ENCODE peak calls at places on chromosomes 2 and 18, in six cellular contexts. C, B, E, M, X and G are unnamed samples.

GRCh38 chr18:62329676-62330454 is 4.8 kb downstream of the TNFRSF11A start:
- DNase-seq in M (no peak), B (no peak), X (no peak), C (no peak), E (no peak), G (peak; percentile 2)

GRCh38 chr2:141423212-141423611 is 707.6 kb downstream of the LRP1B start:
- DNase-seq in M (no peak), E (no peak), C (no peak), B (no peak), X (no peak), G (no peak)

GRCh38 chr2:164115806-164116205 is 380.0 kb upstream of the FIGN start:
- DNase-seq in M (no peak), B (no peak), C (no peak), X (no peak), E (no peak), G (no peak)

GRCh38 chr2:45285311-45285710 is 276.1 kb upstream of the SIX2 start:
- DNase-seq in X (no peak), C (no peak), E (no peak), B (no peak), M (no peak), G (no peak)

GRCh38 chr2:96267159-96267971 is 1.3 kb downstream of the CIAO1 start:
- DNase-seq in C (peak; percentile 28), E (peak; percentile 62), X (peak; percentile 62), B (peak; percentile 4), M (no peak), G (peak; percentile 62)

GRCh38 chr2:137178955-137179377 is 413.6 kb downstream of the THSD7B start:
- DNase-seq in X (peak; percentile 5), E (no peak), B (no peak), C (no peak), M (no peak), G (no peak)

GRCh38 chr2:85470850-85471800 is 52.6 kb downstream of the SH2D6 start:
- DNase-seq in C (no peak), E (no peak), B (no peak), M (no peak), X (peak; percentile 39), G (no peak)

GRCh38 chr2:129459881-129460280 is 519.6 kb upstream of the RAB6C start:
- DNase-seq in X (no peak), C (no peak), M (no peak), E (no peak), B (no peak), G (no peak)

GRCh38 chr2:159174759-159175158 is 111.7 kb downstream of the WDSUB1 start:
- DNase-seq in B (no peak), M (no peak), C (no peak), X (no peak), E (no peak), G (no peak)

GRCh38 chr18:55998071-55998522 is 410.1 kb upstream of the TCF4 start:
- DNase-seq in B (no peak), X (no peak), C (no peak), E (no peak), M (peak; percentile 78), G (no peak)

GRCh38 chr18:56645415-56646016 is 5.6 kb upstream of the WDR7 start:
- DNase-seq in C (no peak), B (no peak), M (no peak), E (no peak), X (no peak), G (no peak)

GRCh38 chr2:99278793-99279291 is 22.2 kb downstream of the LYG1 start:
- DNase-seq in E (no peak), C (no peak), B (no peak), X (peak; percentile 84), M (no peak), G (no peak)

GRCh38 chr2:240224676-240225075 is 84.2 kb upstream of the OTOS start:
- DNase-seq in M (no peak), B (no peak), C (no peak), X (no peak), E (no peak), G (no peak)

GRCh38 chr2:172710584-172711024 is 25.0 kb upstream of the RAPGEF4 start:
- DNase-seq in C (no peak), M (no peak), X (peak; percentile 55), E (peak; percentile 49), B (peak; percentile 13), G (peak; percentile 34)

GRCh38 chr18:52670903-52671302 is 330.9 kb downstream of the DCC start:
- DNase-seq in E (no peak), M (no peak), C (no peak), X (no peak), B (no peak), G (no peak)

GRCh38 chr2:9629222-9630000 is 1.4 kb downstream of the YWHAQ start:
- DNase-seq in M (no peak), X (no peak), B (no peak), C (no peak), E (no peak), G (no peak)

GRCh38 chr2:98854675-98855074 is 81.3 kb downstream of the CRACDL start:
- DNase-seq in B (no peak), E (no peak), C (no peak), X (no peak), M (no peak), G (no peak)

GRCh38 chr2:189498205-189498604 is 56.9 kb downstream of the WDR75 start:
- DNase-seq in M (no peak), C (no peak), B (no peak), E (no peak), X (no peak), G (no peak)

GRCh38 chr2:39568561-39569006 is 97.1 kb upstream of the TMEM178A start:
- DNase-seq in B (no peak), C (no peak), M (no peak), X (peak; percentile 88), E (no peak), G (no peak)

GRCh38 chr18:21053127-21053526 is 58.5 kb downstream of the ROCK1 start:
- DNase-seq in C (no peak), E (no peak), M (no peak), X (no peak), B (no peak), G (no peak)

GRCh38 chr2:52976132-52976949 is 791.3 kb upstream of the CHAC2 start:
- DNase-seq in M (no peak), X (peak; percentile 14), C (no peak), E (no peak), B (no peak), G (no peak)

GRCh38 chr2:36449213-36449612 is 93.6 kb downstream of the CRIM1 start:
- DNase-seq in E (no peak), C (no peak), B (no peak), M (no peak), X (no peak), G (no peak)

GRCh38 chr2:219433666-219434467 is 776 bp upstream of the SPEG start:
- DNase-seq in E (no peak), M (no peak), X (no peak), C (no peak), B (no peak), G (no peak)

GRCh38 chr18:54616220-54616848 is 25.3 kb downstream of the DYNAP start:
- DNase-seq in B (no peak), E (no peak), X (no peak), M (no peak), C (no peak), G (no peak)

GRCh38 chr2:6864938-6865345 is 765 bp downstream of the CMPK2 start:
- DNase-seq in X (no peak), C (peak; percentile 8), B (no peak), E (no peak), M (no peak), G (peak; percentile 4)

GRCh38 chr2:178700922-178701342 is 106.3 kb downstream of the TTN start:
- DNase-seq in B (no peak), C (no peak), E (no peak), X (peak; percentile 18), M (no peak), G (peak; percentile 15)

GRCh38 chr2:71212336-71212735 is 14.6 kb downstream of the PAIP2B start:
- DNase-seq in E (no peak), X (peak; percentile 20), M (no peak), C (no peak), B (no peak), G (no peak)

GRCh38 chr2:238305092-238305862 is 15.0 kb upstream of the TRAF3IP1 start:
- DNase-seq in M (no peak), E (no peak), B (no peak), X (no peak), C (no peak), G (no peak)

GRCh38 chr2:142965464-142965863 is 88.0 kb downstream of the KYNU start:
- DNase-seq in B (no peak), E (no peak), M (no peak), X (no peak), C (no peak), G (no peak)